ENCODE peak calls at places on chromosomes 3 and 15, in nine cellular contexts. B, V, Y, L, J, Z, E, O and H are unnamed samples. For H3K36me3 and H3K4me1, the result is how much of the 10 kb centered on the place peaks cover.

GRCh38 chr3:13540332-13540995 is 8.5 kb upstream of the FBLN2 start:
- DNase-seq in Z (no peak), V (no peak), J (no peak), O (no peak), E (no peak), Y (no peak), B (peak), L (no peak), H (no peak)

GRCh38 chr15:48984811-48985352 is 21.2 kb upstream of the SHC4 start:
- DNase-seq in V (no peak), E (no peak), L (no peak), Z (no peak), B (peak), J (no peak), Y (no peak), O (peak), H (no peak)

GRCh38 chr3:155416500-155417118 is 123.1 kb upstream of the STRIT1 start:
- DNase-seq in O (peak), Y (no peak), L (no peak), B (no peak), E (no peak), V (no peak), J (no peak), Z (no peak), H (no peak)

GRCh38 chr3:45113625-45114050 is 32.5 kb downstream of the CDCP1 start:
- DNase-seq in Z (no peak), J (no peak), B (no peak), L (no peak), O (no peak), Y (no peak), V (no peak), E (peak), H (no peak)

GRCh38 chr15:100788080-100788730 is 91.4 kb upstream of the ALDH1A3 start:
- DNase-seq in L (no peak), Y (no peak), V (no peak), Z (no peak), J (no peak), B (peak), O (no peak), E (no peak), H (no peak)

GRCh38 chr3:159200176-159200575 is 398.3 kb downstream of the MFSD1 start:
- DNase-seq in J (no peak), L (no peak), V (no peak), E (no peak), B (no peak), O (no peak), Z (no peak), Y (no peak), H (no peak)

GRCh38 chr3:117404756-117405155 is 695.2 kb downstream of the TUSC7 start:
- DNase-seq in J (no peak), L (no peak), O (no peak), B (no peak), V (no peak), Y (no peak), E (no peak), Z (no peak), H (no peak)

GRCh38 chr3:101567528-101568317 is 6.1 kb downstream of the TRMT10C start:
- DNase-seq in L (no peak), B (no peak), V (no peak), Y (no peak), J (no peak), Z (no peak), O (peak), E (no peak), H (no peak)

GRCh38 chr3:112530573-112530972 is 31.2 kb downstream of the ATG3 start:
- DNase-seq in J (no peak), E (no peak), V (no peak), Y (no peak), L (no peak), B (no peak), Z (no peak), O (no peak), H (no peak)

GRCh38 chr3:50221051-50221412 is 15.0 kb upstream of the GNAI2 start:
- DNase-seq in V (no peak), B (no peak), O (no peak), L (no peak), E (no peak), Z (no peak), Y (no peak), J (no peak), H (no peak)

GRCh38 chr3:15256861-15257341 is 50.9 kb downstream of the CAPN7 start:
- DNase-seq in Y (no peak), E (no peak), L (no peak), B (no peak), O (peak), Z (no peak), V (no peak), J (no peak), H (no peak)
- H3K36me3 ChIP-seq in Y (half or more), E (half or more), L (under half), B (under half), O (under half), Z (half or more), V (under half), J (half or more), H (under half)

DNA sequence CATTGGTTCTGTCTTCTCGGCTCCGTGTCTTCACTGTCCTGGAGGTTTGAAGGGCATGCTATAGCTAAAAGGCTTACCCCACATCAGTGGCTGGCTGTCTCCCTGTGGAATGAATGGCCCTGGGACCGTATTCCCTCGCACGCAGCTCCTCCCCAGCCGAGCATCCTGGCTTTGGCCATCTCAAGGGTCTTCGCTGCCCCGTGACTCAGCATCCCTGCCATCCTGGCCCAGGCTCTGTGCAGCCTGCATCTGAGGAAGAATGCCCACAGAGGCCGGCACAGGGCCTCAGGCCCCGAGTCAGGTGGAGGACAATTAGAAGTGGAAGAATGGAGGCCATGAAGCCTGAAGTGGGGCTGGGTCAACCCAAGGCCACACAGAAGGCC is 11.0 kb downstream of the LOXL1 start:
- DNase-seq in E (no peak), J (peak), Y (no peak), B (no peak), Z (peak), O (no peak), V (no peak), L (no peak), H (no peak)
- H3K4me1 ChIP-seq in E (under half), J (under half), Y (under half), B (under half), Z (half or more), O (under half), V (under half), L (under half), H (under half)

GRCh38 chr3:196057663-196058356 is 24.1 kb downstream of the TFRC start:
- DNase-seq in Y (no peak), B (no peak), V (no peak), J (no peak), Z (no peak), O (no peak), L (no peak), E (no peak), H (no peak)
- H3K36me3 ChIP-seq in Y (half or more), B (half or more), V (under half), J (half or more), Z (half or more), O (under half), L (under half), E (half or more), H (under half)

DNA sequence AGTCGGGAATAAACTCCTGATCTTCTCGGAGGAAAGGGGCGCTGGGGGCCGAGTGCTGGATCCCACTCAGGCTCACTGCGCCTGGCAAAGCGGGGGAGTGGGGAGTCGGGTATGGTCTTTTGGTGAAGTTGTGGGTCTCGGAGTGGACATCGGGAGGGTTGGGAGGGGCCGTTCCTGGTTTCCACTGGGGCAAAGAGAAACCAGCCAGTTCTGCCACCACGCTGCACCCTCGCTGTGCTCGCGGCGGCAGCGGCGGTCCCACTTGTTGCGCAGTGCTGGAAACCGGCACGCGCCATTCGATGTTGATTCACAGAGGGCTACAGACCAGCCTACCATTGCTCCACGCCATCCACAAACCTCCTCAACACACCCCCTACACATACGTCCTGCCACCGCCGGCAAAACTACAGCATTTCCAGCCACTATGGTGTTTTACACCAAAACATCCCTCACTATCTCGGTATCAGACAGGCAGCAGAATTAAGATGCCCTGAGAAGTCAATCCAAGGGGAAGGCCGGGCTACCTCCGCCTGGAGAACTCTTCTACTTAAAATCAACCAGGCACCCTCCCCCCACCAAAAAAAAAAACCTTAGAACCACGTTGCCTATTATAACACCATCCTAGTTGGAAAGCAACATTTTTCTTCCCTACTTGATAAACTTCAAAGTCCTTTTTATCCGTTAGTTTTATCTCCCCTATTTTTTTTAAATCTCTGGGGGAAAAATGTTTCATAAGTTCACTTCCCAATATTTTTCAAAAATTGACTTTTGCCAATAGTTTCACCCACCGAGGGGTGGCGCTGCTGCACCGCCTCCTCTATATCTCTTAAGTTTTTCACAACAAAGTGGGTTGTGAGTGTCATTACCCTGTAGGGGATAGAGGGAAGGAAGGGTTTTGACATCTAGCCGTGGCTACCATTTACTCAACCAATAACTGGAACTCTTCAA is 3.6 kb downstream of the BCL6 start:
- DNase-seq in V (peak), B (peak), Z (peak), O (peak), Y (peak), E (peak), L (peak), J (peak), H (peak)
- H3K4me1 ChIP-seq in V (under half), B (under half), Z (under half), O (under half), Y (under half), E (under half), L (under half), J (under half), H (under half)